ENCODE peak calls at places on chromosomes 1 and 21, in five cellular contexts. M, F, K, C and Q are unnamed samples.

GRCh38 chr1:147641291-147641690 is 29.0 kb downstream of the ACP6 start:
- DNase-seq in M (no peak), F (no peak), K (peak), C (no peak), Q (no peak)

GRCh38 chr1:205375816-205376545 is 19.3 kb upstream of the KLHDC8A start:
- DNase-seq in M (peak), F (no peak), K (peak), C (peak), Q (peak)

GRCh38 chr1:209720326-209720725 is 15.7 kb downstream of the HSD11B1 start:
- DNase-seq in M (no peak), F (no peak), K (no peak), C (no peak), Q (no peak)

GRCh38 chr1:235919797-235920475 is 53.2 kb upstream of the LYST start:
- DNase-seq in M (no peak), F (no peak), K (no peak), C (no peak), Q (peak)

GRCh38 chr1:14881775-14882672 is 271.5 kb upstream of the TMEM51 start:
- DNase-seq in M (no peak), F (no peak), K (no peak), C (no peak), Q (no peak)

GRCh38 chr1:12071892-12072291 is 8.8 kb downstream of the TNFRSF8 start:
- DNase-seq in M (no peak), F (no peak), K (no peak), C (no peak), Q (no peak)

GRCh38 chr1:33302325-33302724 is 18.6 kb downstream of the A3GALT2 start:
- DNase-seq in M (no peak), F (peak), K (no peak), C (no peak), Q (no peak)

GRCh38 chr1:182570611-182570970 is 18.5 kb downstream of the RNASEL start:
- DNase-seq in M (no peak), F (no peak), K (no peak), C (no peak), Q (no peak)

GRCh38 chr1:227330709-227331108 is 12.4 kb upstream of the CDC42BPA start:
- DNase-seq in M (no peak), F (no peak), K (no peak), C (no peak), Q (no peak)

GRCh38 chr1:214449371-214449770 is 102.0 kb downstream of the PTPN14 start:
- DNase-seq in M (no peak), F (no peak), K (no peak), C (no peak), Q (no peak)

GRCh38 chr1:17494114-17494729 is 45.3 kb upstream of the ARHGEF10L start:
- DNase-seq in M (peak), F (peak), K (peak), C (peak), Q (peak)

GRCh38 chr1:218496561-218496960 is 151.4 kb downstream of the TGFB2 start:
- DNase-seq in M (peak), F (no peak), K (no peak), C (peak), Q (peak)

GRCh38 chr1:192903142-192903541 is 94.3 kb downstream of the RGS2 start:
- DNase-seq in M (no peak), F (no peak), K (no peak), C (no peak), Q (no peak)

GRCh38 chr21:43866233-43866632 is 1.2 kb downstream of the AGPAT3 start:
- DNase-seq in M (no peak), F (peak), K (no peak), C (no peak), Q (no peak)

GRCh38 chr1:1359316-1359667 is 937 bp upstream of the MXRA8 start:
- DNase-seq in M (no peak), F (no peak), K (no peak), C (no peak), Q (no peak)

GRCh38 chr1:90746857-90747256 is 29.8 kb upstream of the BARHL2 start:
- DNase-seq in M (no peak), F (no peak), K (no peak), C (no peak), Q (no peak)

GRCh38 chr1:216600730-216601426 is 122.4 kb downstream of the ESRRG start:
- DNase-seq in M (peak), F (no peak), K (no peak), C (peak), Q (peak)

GRCh38 chr1:203898458-203899244 is 37.3 kb downstream of the SNRPE start:
- DNase-seq in M (no peak), F (no peak), K (no peak), C (no peak), Q (no peak)

GRCh38 chr1:35725591-35725990 is 6.9 kb upstream of the C1orf216 start:
- DNase-seq in M (peak), F (no peak), K (no peak), C (no peak), Q (peak)

GRCh38 chr21:42218836-42219605 is at the start of gene ABCG1:
- DNase-seq in M (no peak), F (peak), K (no peak), C (no peak), Q (no peak)

GRCh38 chr1:174974711-174975111 is 25.0 kb upstream of the CACYBP start:
- DNase-seq in M (no peak), F (no peak), K (peak), C (no peak), Q (no peak)

GRCh38 chr1:71785470-71785869 is 496.9 kb downstream of the NEGR1 start:
- DNase-seq in M (no peak), F (no peak), K (no peak), C (no peak), Q (no peak)

GRCh38 chr1:218482683-218483082 is 137.5 kb downstream of the TGFB2 start:
- DNase-seq in M (no peak), F (no peak), K (no peak), C (no peak), Q (peak)

GRCh38 chr1:241608379-241609033 is 31.7 kb downstream of the CHML start:
- DNase-seq in M (no peak), F (no peak), K (no peak), C (no peak), Q (no peak)

GRCh38 chr1:180157576-180158057 is 2.9 kb downstream of the QSOX1 start:
- DNase-seq in M (no peak), F (no peak), K (no peak), C (no peak), Q (no peak)

GRCh38 chr1:34419662-34420061 is 243.0 kb downstream of the C1orf94 start:
- DNase-seq in M (no peak), F (no peak), K (no peak), C (peak), Q (peak)

GRCh38 chr1:201084171-201084766 is 28.0 kb downstream of the CACNA1S start:
- DNase-seq in M (no peak), F (no peak), K (no peak), C (no peak), Q (no peak)

GRCh38 chr1:105072850-105073249 is 1323.2 kb downstream of the AMY1C start:
- DNase-seq in M (no peak), F (no peak), K (no peak), C (no peak), Q (peak)

GRCh38 chr1:176996455-176997090 is 167.9 kb downstream of the ASTN1 start:
- DNase-seq in M (no peak), F (no peak), K (no peak), C (no peak), Q (no peak)

GRCh38 chr1:43947061-43947889 is 525 bp downstream of the IPO13 start:
- DNase-seq in M (no peak), F (no peak), K (no peak), C (no peak), Q (no peak)

GRCh38 chr21:33640697-33641338 is 723 bp downstream of the CRYZL1 start:
- DNase-seq in M (no peak), F (peak), K (no peak), C (no peak), Q (peak)

GRCh38 chr1:244112646-244113045 is 61.6 kb downstream of the ZBTB18 start:
- DNase-seq in M (no peak), F (no peak), K (no peak), C (peak), Q (no peak)

GRCh38 chr1:99978218-99978617 is 8.4 kb downstream of the SLC35A3 start:
- DNase-seq in M (no peak), F (no peak), K (no peak), C (no peak), Q (no peak)

GRCh38 chr1:17212009-17212408 is 7.1 kb downstream of the PADI1 start:
- DNase-seq in M (no peak), F (no peak), K (no peak), C (no peak), Q (no peak)

GRCh38 chr21:36463204-36463603 is 16.7 kb downstream of the CLDN14 start:
- DNase-seq in M (no peak), F (no peak), K (no peak), C (no peak), Q (no peak)

GRCh38 chr1:234727018-234727757 is 117.2 kb upstream of the IRF2BP2 start:
- DNase-seq in M (no peak), F (no peak), K (no peak), C (no peak), Q (peak)

GRCh38 chr1:115323366-115324004 is 14.6 kb downstream of the NGF start:
- DNase-seq in M (no peak), F (no peak), K (no peak), C (no peak), Q (no peak)

GRCh38 chr1:87226341-87226760 is 102.3 kb upstream of the LMO4 start:
- DNase-seq in M (peak), F (no peak), K (no peak), C (peak), Q (peak)